ENCODE peak calls at places on chromosomes 4 and X, in four cellular contexts. J is H1, V is K562, Q is SK-N-SH. E is an unnamed sample.

GRCh38 chr4:156705291-156705690 is 266.3 kb downstream of the PDGFC start:
- DNase-seq in J (no peak), V (no peak), Q (no peak), E (no peak)

GRCh38 chrX:30762754-30763153 is 109.5 kb downstream of the GK start:
- DNase-seq in J (no peak), V (no peak), Q (no peak), E (no peak)

GRCh38 chr4:156976147-156976546 is 4.5 kb upstream of the PDGFC start:
- DNase-seq in J (no peak), V (no peak), Q (no peak), E (no peak)

GRCh38 chr4:13955551-13955950 is 328.0 kb upstream of the BOD1L1 start:
- DNase-seq in J (no peak), V (no peak), Q (no peak), E (no peak)

GRCh38 chrX:124325732-124326131 is 6.7 kb upstream of the TEX13D start:
- DNase-seq in J (no peak), V (no peak), Q (no peak), E (no peak)

GRCh38 chr4:170025523-170026252 is 507 bp downstream of the MFAP3L start:
- DNase-seq in J (no peak), V (no peak), Q (peak; percentile 70), E (peak; percentile 30)

GRCh38 chr4:7266525-7267292 is 74.4 kb downstream of the SORCS2 start:
- DNase-seq in J (peak; percentile 23), V (no peak), Q (no peak), E (no peak)

GRCh38 chrX:129637217-129638109 is 17.3 kb downstream of the APLN start:
- DNase-seq in J (peak; percentile 43), V (peak; percentile 72), Q (peak; percentile 72), E (peak; percentile 78)

GRCh38 chrX:70046978-70047377 is 2.8 kb downstream of the AWAT2 start:
- DNase-seq in J (no peak), V (no peak), Q (no peak), E (no peak)

GRCh38 chrX:152276277-152276676 is 137.9 kb upstream of the MAGEA10 start:
- DNase-seq in J (no peak), V (no peak), Q (no peak), E (no peak)

GRCh38 chr4:183362916-183363542 is 40.8 kb upstream of the CLDN24 start:
- DNase-seq in J (no peak), V (no peak), Q (no peak), E (peak; percentile 30)

GRCh38 chr4:132001542-132001941 is 1147.6 kb upstream of the PCDH10 start:
- DNase-seq in J (no peak), V (no peak), Q (no peak), E (no peak)

GRCh38 chrX:97215166-97215565 is 331.5 kb downstream of the RPA4 start:
- DNase-seq in J (no peak), V (no peak), Q (no peak), E (no peak)

GRCh38 chrX:323721-324628 is 5.4 kb upstream of the GTPBP6 start:
- DNase-seq in J (no peak), V (no peak), Q (peak; percentile 66), E (peak; percentile 76)

GRCh38 chr4:170853422-170854021 is 763.8 kb upstream of the AADAT start:
- DNase-seq in J (peak; percentile 27), V (peak; percentile 6), Q (peak; percentile 33), E (peak; percentile 68)

GRCh38 chr4:20761382-20761781 is 61.1 kb downstream of the PACRGL start:
- DNase-seq in J (no peak), V (no peak), Q (no peak), E (no peak)

GRCh38 chr4:69116645-69117321 is 20.5 kb downstream of the UGT2B7 start:
- DNase-seq in J (no peak), V (no peak), Q (no peak), E (no peak)

GRCh38 chr4:86054676-86055075 is 305.2 kb downstream of the MAPK10 start:
- DNase-seq in J (no peak), V (no peak), Q (no peak), E (no peak)

GRCh38 chr4:68267433-68267944 is 22.0 kb upstream of the TMPRSS11B start:
- DNase-seq in J (no peak), V (no peak), Q (no peak), E (no peak)

GRCh38 chrX:155009994-155010472 is 12.5 kb downstream of the F8 start:
- DNase-seq in J (no peak), V (no peak), Q (no peak), E (no peak)

GRCh38 chr4:4995103-4995761 is 24.0 kb downstream of the CYTL1 start:
- DNase-seq in J (peak; percentile 59), V (peak; percentile 85), Q (peak; percentile 81), E (peak; percentile 87)
- TF ChIP-seq TEAD4 in J (no peak), V (no peak), Q (no peak), E (no peak)

DNA sequence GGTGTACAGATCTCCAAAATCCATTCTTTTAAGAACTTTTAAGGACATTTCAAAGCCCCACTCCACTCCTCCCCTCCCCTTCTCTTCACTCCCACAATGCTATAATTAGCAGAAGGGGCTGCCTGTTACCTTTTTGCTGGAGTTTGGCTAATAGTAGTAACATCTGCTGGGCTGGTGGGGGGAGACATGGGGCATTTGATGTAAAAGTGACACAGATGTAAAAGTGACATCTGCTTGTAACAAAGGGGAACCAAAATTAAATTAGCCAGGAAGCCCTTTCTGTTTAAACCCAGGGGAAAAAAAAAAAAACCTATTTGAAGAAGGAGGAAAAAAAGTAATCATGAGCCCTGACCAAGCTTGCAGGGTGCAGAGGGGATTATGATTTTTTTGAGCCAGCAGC is 5.4 kb upstream of the PHOX2B start:
- DNase-seq in J (no peak), V (no peak), Q (peak; percentile 57), E (no peak)
- TF ChIP-seq TEAD4 in J (no peak), V (no peak), Q (no peak), E (no peak)

GRCh38 chr4:8348071-8348470 is 78.5 kb downstream of the HTRA3 start:
- DNase-seq in J (no peak), V (no peak), Q (no peak), E (no peak)

GRCh38 chr4:8350326-8350725 is 80.8 kb downstream of the HTRA3 start:
- DNase-seq in J (no peak), V (no peak), Q (no peak), E (no peak)

GRCh38 chr4:8347660-8348059 is 78.1 kb downstream of the HTRA3 start:
- DNase-seq in J (no peak), V (no peak), Q (no peak), E (peak; percentile 3)

GRCh38 chr4:8350841-8351461 is 81.4 kb downstream of the HTRA3 start:
- DNase-seq in J (no peak), V (no peak), Q (peak; percentile 22), E (no peak)

GRCh38 chr4:8349664-8350225 is 80.2 kb downstream of the HTRA3 start:
- DNase-seq in J (no peak), V (no peak), Q (no peak), E (no peak)
- TF ChIP-seq TEAD4 in J (no peak), V (no peak), Q (no peak), E (no peak)

DNA sequence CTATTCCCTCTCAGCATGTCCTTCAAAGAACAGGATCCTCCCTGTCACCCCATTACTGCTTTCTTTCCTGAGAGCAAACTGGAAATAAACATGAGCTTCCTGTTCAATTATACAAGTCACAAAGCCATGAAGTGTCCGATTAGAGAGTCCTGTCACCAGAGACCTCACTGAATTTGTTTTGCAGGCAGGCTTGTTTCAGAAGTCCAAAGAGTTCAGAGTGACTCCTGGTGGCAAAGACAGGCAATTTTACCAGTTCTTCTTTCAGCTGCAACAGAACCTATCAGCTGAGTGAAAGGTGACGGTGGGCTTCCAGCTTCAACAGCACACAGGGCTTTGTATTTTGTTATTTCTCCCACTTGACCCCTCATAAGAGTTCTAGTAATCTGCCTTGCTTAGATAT is 6.4 kb downstream of the ELK1 start:
- DNase-seq in J (no peak), V (no peak), Q (no peak), E (no peak)
- TF ChIP-seq TEAD4 in J (no peak), V (no peak), Q (no peak), E (no peak)

GRCh38 chr4:111267786-111268185 is 644.9 kb upstream of the PITX2 start:
- DNase-seq in J (no peak), V (no peak), Q (no peak), E (no peak)
- TF ChIP-seq TEAD4 in J (no peak), V (no peak), Q (no peak), E (no peak)

GRCh38 chrX:84160736-84161135 is 27.3 kb downstream of the RPS6KA6 start:
- DNase-seq in J (no peak), V (no peak), Q (no peak), E (no peak)
- TF ChIP-seq TEAD4 in J (no peak), V (no peak), Q (no peak), E (no peak)

GRCh38 chrX:16659326-16659725 is 9.4 kb downstream of the S100G start:
- DNase-seq in J (no peak), V (no peak), Q (no peak), E (no peak)
- TF ChIP-seq TEAD4 in J (no peak), V (no peak), Q (no peak), E (no peak)

GRCh38 chr4:161929966-161930365 is 233.8 kb downstream of the FSTL5 start:
- DNase-seq in J (no peak), V (no peak), Q (no peak), E (no peak)
- TF ChIP-seq TEAD4 in J (no peak), V (no peak), Q (no peak), E (no peak)